ENCODE peak calls at places on chromosome 21, in nine cellular contexts. Q, B, V, W, K, X, H, O and M are unnamed samples.

GRCh38 chr21:41133896-41134522 is 34.0 kb upstream of the BACE2 start:
- DNase-seq in Q (no peak), B (no peak), V (no peak), W (no peak), K (no peak), X (peak; percentile 60), H (peak; percentile 20), O (no peak), M (no peak)

GRCh38 chr21:31557421-31557955 is 102.0 kb upstream of the SOD1 start:
- DNase-seq in Q (no peak), B (peak; percentile 47), V (no peak), W (no peak), K (no peak), X (peak; percentile 80), H (no peak), O (no peak), M (peak; percentile 6)

GRCh38 chr21:42739061-42739931 is 85.9 kb downstream of the PDE9A start:
- DNase-seq in Q (no peak), B (no peak), V (no peak), W (no peak), K (no peak), X (no peak), H (peak; percentile 42), O (no peak), M (no peak)

GRCh38 chr21:41932576-41933258 is 21.1 kb downstream of the C2CD2 start:
- DNase-seq in Q (no peak), B (no peak), V (no peak), W (no peak), K (no peak), X (peak; percentile 45), H (no peak), O (peak; percentile 56), M (no peak)

GRCh38 chr21:26591543-26591942 is 18.5 kb upstream of the CYYR1 start:
- DNase-seq in Q (no peak), B (no peak), V (no peak), W (no peak), K (no peak), X (no peak), H (no peak), O (no peak), M (no peak)

GRCh38 chr21:26513212-26513611 is 59.9 kb downstream of the CYYR1 start:
- DNase-seq in Q (no peak), B (no peak), V (no peak), W (no peak), K (no peak), X (no peak), H (peak; percentile 28), O (no peak), M (no peak)

GRCh38 chr21:33780631-33781030 is 135.0 kb downstream of the ATP5PO start:
- DNase-seq in Q (no peak), B (no peak), V (no peak), W (no peak), K (no peak), X (no peak), H (no peak), O (no peak), M (no peak)

GRCh38 chr21:43754948-43755781 is 20.9 kb downstream of the CSTB start:
- DNase-seq in Q (peak; percentile 78), B (no peak), V (no peak), W (no peak), K (no peak), X (no peak), H (no peak), O (no peak), M (no peak)

GRCh38 chr21:33025106-33025470 is 647 bp upstream of the OLIG2 start:
- DNase-seq in Q (no peak), B (no peak), V (no peak), W (no peak), K (no peak), X (peak; percentile 72), H (no peak), O (no peak), M (no peak)

GRCh38 chr21:21714396-21714795 is 716.2 kb downstream of the NCAM2 start:
- DNase-seq in Q (no peak), B (no peak), V (no peak), W (peak; percentile 1), K (no peak), X (peak; percentile 7), H (peak; percentile 84), O (no peak), M (no peak)

GRCh38 chr21:35484032-35484431 is 434.9 kb upstream of the RUNX1 start:
- DNase-seq in Q (no peak), B (no peak), V (no peak), W (no peak), K (no peak), X (no peak), H (no peak), O (no peak), M (no peak)

GRCh38 chr21:28427356-28428022 is 565.2 kb downstream of the LTN1 start:
- DNase-seq in Q (no peak), B (no peak), V (no peak), W (no peak), K (no peak), X (no peak), H (peak; percentile 43), O (no peak), M (no peak)

DNA sequence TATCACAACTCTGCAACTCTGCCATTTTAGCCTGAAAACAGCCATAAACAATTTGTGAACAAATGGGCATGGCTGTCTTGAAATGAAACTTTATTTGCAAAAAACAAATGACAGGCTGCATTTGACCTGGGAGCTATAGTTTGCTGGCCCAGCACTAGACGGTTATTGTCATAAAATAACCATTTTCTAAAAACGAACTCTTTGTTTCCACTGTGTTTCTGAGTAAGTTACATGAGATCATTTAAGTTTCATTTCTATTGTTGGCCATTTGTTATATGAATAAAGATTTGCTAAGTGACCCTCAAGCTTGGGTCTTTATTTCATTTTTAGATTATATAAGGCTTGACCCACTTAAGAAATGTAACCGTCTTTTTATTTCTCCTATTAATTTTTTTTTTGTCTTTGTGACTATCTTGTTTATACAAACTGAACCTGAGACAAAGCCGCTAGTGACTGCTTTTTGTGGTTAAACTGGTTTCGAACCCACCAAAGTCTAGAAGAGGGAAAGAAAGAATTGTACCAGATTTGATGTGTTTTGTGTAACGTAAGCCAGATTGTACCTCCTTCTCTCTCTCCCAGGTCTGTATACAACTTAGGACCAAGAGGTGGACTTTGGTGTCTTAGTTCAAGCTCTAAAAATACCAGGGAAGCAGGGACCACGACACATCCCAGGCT is 12.9 kb upstream of the KCNJ15 start:
- DNase-seq in Q (no peak), B (no peak), V (no peak), W (no peak), K (no peak), X (no peak), H (no peak), O (no peak), M (no peak)
- H3K4me3 ChIP-seq in Q (no peak overlapping the region), B (no peak overlapping the region), V (no peak overlapping the region), W (no peak overlapping the region), K (no peak overlapping the region), X (no peak overlapping the region), H (no peak overlapping the region), O (no peak overlapping the region), M (no peak overlapping the region)

DNA sequence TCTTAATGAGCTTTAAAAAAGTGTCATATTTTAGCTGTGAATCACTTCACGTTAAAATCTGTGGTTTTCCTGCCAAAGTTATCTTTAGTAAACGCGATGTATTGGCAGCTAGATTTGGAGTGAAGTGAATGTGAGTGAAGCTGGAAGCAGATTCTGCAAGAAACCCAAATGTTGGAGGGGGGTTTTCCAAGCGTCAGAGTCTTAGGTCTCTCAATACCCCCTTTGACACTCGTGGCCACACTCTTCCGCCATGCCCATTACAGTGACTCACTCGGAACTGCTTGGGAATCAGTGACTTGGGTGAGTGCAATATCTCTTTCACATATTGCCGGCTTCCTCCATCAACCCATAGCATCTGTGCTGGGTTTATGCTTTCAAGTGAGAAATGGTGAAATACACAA is 17.5 kb downstream of the B3GALT5 start:
- DNase-seq in Q (no peak), B (no peak), V (no peak), W (peak; percentile 75), K (no peak), X (no peak), H (no peak), O (no peak), M (no peak)
- H3K4me3 ChIP-seq in Q (no peak overlapping the region), B (no peak overlapping the region), V (no peak overlapping the region), W (peak overlapping the region; percentile 43), K (no peak overlapping the region), X (no peak overlapping the region), H (no peak overlapping the region), O (no peak overlapping the region), M (no peak overlapping the region)

GRCh38 chr21:16279658-16280581 is 550.1 kb downstream of the USP25 start:
- DNase-seq in Q (no peak), B (no peak), V (no peak), W (no peak), K (no peak), X (peak; percentile 20), H (peak; percentile 41), O (peak; percentile 37), M (no peak)

GRCh38 chr21:16285646-16286223 is 556.0 kb downstream of the USP25 start:
- DNase-seq in Q (no peak), B (no peak), V (no peak), W (no peak), K (no peak), X (no peak), H (no peak), O (no peak), M (no peak)

DNA sequence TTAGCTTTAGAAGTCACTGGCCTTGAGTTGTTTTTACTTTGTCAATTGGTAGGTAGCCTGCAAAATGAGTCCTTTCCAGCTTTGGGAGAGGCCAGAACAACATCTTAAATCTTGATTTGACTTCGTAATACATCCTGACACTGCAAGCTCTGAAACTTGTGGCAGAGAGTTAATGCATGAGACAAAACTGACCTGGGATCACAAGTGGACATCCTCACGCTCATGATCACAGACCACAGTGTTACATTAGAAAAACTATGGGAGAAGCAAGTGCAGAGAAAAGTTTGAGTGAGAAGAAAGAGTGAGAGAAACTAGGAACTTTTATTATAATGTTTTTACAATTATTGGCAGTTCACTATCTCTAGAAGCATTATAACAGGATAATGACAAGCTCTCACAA is 550.9 kb downstream of the USP25 start:
- DNase-seq in Q (no peak), B (no peak), V (no peak), W (no peak), K (no peak), X (no peak), H (no peak), O (no peak), M (no peak)
- H3K4me3 ChIP-seq in Q (no peak overlapping the region), B (peak overlapping the region; percentile 3), V (no peak overlapping the region), W (no peak overlapping the region), K (no peak overlapping the region), X (no peak overlapping the region), H (no peak overlapping the region), O (peak overlapping the region; percentile 9), M (no peak overlapping the region)

GRCh38 chr21:45235488-45235887 is 52.2 kb downstream of the POFUT2 start:
- DNase-seq in Q (no peak), B (no peak), V (no peak), W (no peak), K (no peak), X (no peak), H (no peak), O (no peak), M (no peak)

GRCh38 chr21:45236481-45236880 is 51.2 kb downstream of the POFUT2 start:
- DNase-seq in Q (no peak), B (no peak), V (no peak), W (no peak), K (no peak), X (peak; percentile 20), H (no peak), O (no peak), M (no peak)

GRCh38 chr21:45234127-45234526 is 53.6 kb downstream of the POFUT2 start:
- DNase-seq in Q (no peak), B (no peak), V (no peak), W (no peak), K (no peak), X (no peak), H (no peak), O (no peak), M (no peak)

GRCh38 chr21:45234906-45235305 is 52.8 kb downstream of the POFUT2 start:
- DNase-seq in Q (no peak), B (no peak), V (no peak), W (no peak), K (no peak), X (no peak), H (no peak), O (no peak), M (no peak)
- H3K4me3 ChIP-seq in Q (no peak overlapping the region), B (no peak overlapping the region), V (no peak overlapping the region), W (no peak overlapping the region), K (no peak overlapping the region), X (no peak overlapping the region), H (no peak overlapping the region), O (no peak overlapping the region), M (no peak overlapping the region)